ENCODE peak calls at places on chromosomes 7 and 10, in eight cellular contexts. One of them, this sample, is unnamed.

GRCh38 chr7:2820508-2820934 is 23.6 kb downstream of the GNA12 start:
- DNase-seq in heart left ventricle: peak; percentile 73
- DNase-seq in Peyer's patch: no peak
- DNase-seq in A549: peak; percentile 72
- DNase-seq in IMR-90: peak; percentile 97
- DNase-seq in esophagus muscularis mucosa: no peak
- DNase-seq in sigmoid colon: peak; percentile 95
- DNase-seq in gastrocnemius medialis: peak; percentile 84
- DNase-seq in this sample: peak; percentile 62

GRCh38 chr7:42534441-42534840 is 297.4 kb upstream of the GLI3 start:
- DNase-seq in esophagus muscularis mucosa: no peak
- DNase-seq in Peyer's patch: no peak
- DNase-seq in sigmoid colon: no peak
- DNase-seq in IMR-90: no peak
- DNase-seq in heart left ventricle: no peak
- DNase-seq in A549: no peak
- DNase-seq in gastrocnemius medialis: no peak
- DNase-seq in this sample: no peak

GRCh38 chr10:114393482-114393881 is 10.8 kb downstream of the AFAP1L2 start:
- DNase-seq in heart left ventricle: no peak
- DNase-seq in esophagus muscularis mucosa: no peak
- DNase-seq in sigmoid colon: peak; percentile 61
- DNase-seq in gastrocnemius medialis: no peak
- DNase-seq in IMR-90: peak; percentile 42
- DNase-seq in Peyer's patch: no peak
- DNase-seq in A549: no peak
- DNase-seq in this sample: no peak

GRCh38 chr10:14405076-14406065 is 74.6 kb upstream of the FRMD4A start:
- DNase-seq in esophagus muscularis mucosa: no peak
- DNase-seq in heart left ventricle: no peak
- DNase-seq in sigmoid colon: no peak
- DNase-seq in Peyer's patch: no peak
- DNase-seq in A549: peak; percentile 24
- DNase-seq in IMR-90: peak; percentile 99
- DNase-seq in gastrocnemius medialis: no peak
- DNase-seq in this sample: no peak

GRCh38 chr7:805261-805660 is 27.0 kb upstream of the SUN1 start:
- DNase-seq in heart left ventricle: no peak
- DNase-seq in sigmoid colon: no peak
- DNase-seq in gastrocnemius medialis: peak; percentile 47
- DNase-seq in IMR-90: no peak
- DNase-seq in A549: no peak
- DNase-seq in esophagus muscularis mucosa: no peak
- DNase-seq in Peyer's patch: peak; percentile 78
- DNase-seq in this sample: peak; percentile 81

GRCh38 chr7:24660541-24660940 is 87.3 kb downstream of the PALS2 start:
- DNase-seq in heart left ventricle: no peak
- DNase-seq in A549: no peak
- DNase-seq in IMR-90: peak; percentile 64
- DNase-seq in gastrocnemius medialis: no peak
- DNase-seq in Peyer's patch: no peak
- DNase-seq in esophagus muscularis mucosa: no peak
- DNase-seq in sigmoid colon: no peak
- DNase-seq in this sample: no peak

GRCh38 chr10:12774219-12774894 is 227.2 kb downstream of the CCDC3 start:
- DNase-seq in IMR-90: no peak
- DNase-seq in sigmoid colon: peak; percentile 21
- DNase-seq in esophagus muscularis mucosa: no peak
- DNase-seq in Peyer's patch: no peak
- DNase-seq in gastrocnemius medialis: no peak
- DNase-seq in A549: no peak
- DNase-seq in heart left ventricle: no peak
- DNase-seq in this sample: no peak

GRCh38 chr10:116690356-116691078 is 51.8 kb downstream of the HSPA12A start:
- DNase-seq in Peyer's patch: no peak
- DNase-seq in IMR-90: peak; percentile 28
- DNase-seq in gastrocnemius medialis: no peak
- DNase-seq in esophagus muscularis mucosa: no peak
- DNase-seq in A549: no peak
- DNase-seq in sigmoid colon: peak; percentile 70
- DNase-seq in heart left ventricle: no peak
- DNase-seq in this sample: no peak

GRCh38 chr7:139557857-139558581 is 34.5 kb downstream of the CLEC2L start:
- DNase-seq in Peyer's patch: no peak
- DNase-seq in IMR-90: no peak
- DNase-seq in sigmoid colon: no peak
- DNase-seq in gastrocnemius medialis: no peak
- DNase-seq in esophagus muscularis mucosa: no peak
- DNase-seq in heart left ventricle: no peak
- DNase-seq in A549: no peak
- DNase-seq in this sample: peak; percentile 23

GRCh38 chr10:122373713-122374112 is 795 bp upstream of the PLEKHA1 start:
- DNase-seq in heart left ventricle: no peak
- DNase-seq in A549: peak; percentile 31
- DNase-seq in Peyer's patch: no peak
- DNase-seq in IMR-90: peak; percentile 4
- DNase-seq in esophagus muscularis mucosa: no peak
- DNase-seq in sigmoid colon: no peak
- DNase-seq in gastrocnemius medialis: no peak
- DNase-seq in this sample: peak; percentile 17

GRCh38 chr7:119090851-119091250 is 866.3 kb downstream of the ANKRD7 start:
- DNase-seq in sigmoid colon: no peak
- DNase-seq in heart left ventricle: no peak
- DNase-seq in A549: no peak
- DNase-seq in IMR-90: no peak
- DNase-seq in gastrocnemius medialis: no peak
- DNase-seq in Peyer's patch: no peak
- DNase-seq in esophagus muscularis mucosa: no peak
- DNase-seq in this sample: no peak

GRCh38 chr7:100655908-100656674 is at the start of gene ACTL6B:
- DNase-seq in Peyer's patch: peak; percentile 62
- DNase-seq in IMR-90: peak; percentile 18
- DNase-seq in heart left ventricle: peak; percentile 83
- DNase-seq in gastrocnemius medialis: peak; percentile 37
- DNase-seq in esophagus muscularis mucosa: no peak
- DNase-seq in A549: peak; percentile 36
- DNase-seq in sigmoid colon: no peak
- DNase-seq in this sample: peak; percentile 21

GRCh38 chr10:69124558-69125121 is 662 bp downstream of the VPS26A start:
- DNase-seq in IMR-90: peak; percentile 64
- DNase-seq in Peyer's patch: peak; percentile 61
- DNase-seq in gastrocnemius medialis: peak; percentile 33
- DNase-seq in A549: peak; percentile 51
- DNase-seq in esophagus muscularis mucosa: no peak
- DNase-seq in sigmoid colon: no peak
- DNase-seq in heart left ventricle: no peak
- DNase-seq in this sample: peak; percentile 72

GRCh38 chr10:92873029-92873428 is 24.7 kb downstream of the EXOC6 start:
- DNase-seq in heart left ventricle: no peak
- DNase-seq in sigmoid colon: no peak
- DNase-seq in Peyer's patch: no peak
- DNase-seq in A549: no peak
- DNase-seq in IMR-90: no peak
- DNase-seq in esophagus muscularis mucosa: no peak
- DNase-seq in gastrocnemius medialis: no peak
- DNase-seq in this sample: no peak

GRCh38 chr7:103075337-103075918 is 488 bp downstream of the ARMC10 start:
- DNase-seq in esophagus muscularis mucosa: peak; percentile 92
- DNase-seq in sigmoid colon: peak; percentile 78
- DNase-seq in heart left ventricle: no peak
- DNase-seq in gastrocnemius medialis: peak; percentile 34
- DNase-seq in A549: peak; percentile 36
- DNase-seq in Peyer's patch: peak; percentile 65
- DNase-seq in IMR-90: peak; percentile 62
- DNase-seq in this sample: peak; percentile 56

GRCh38 chr10:34319197-34319846 is 495.8 kb downstream of the PARD3 start:
- DNase-seq in gastrocnemius medialis: no peak
- DNase-seq in esophagus muscularis mucosa: no peak
- DNase-seq in heart left ventricle: no peak
- DNase-seq in Peyer's patch: no peak
- DNase-seq in IMR-90: peak; percentile 97
- DNase-seq in sigmoid colon: no peak
- DNase-seq in A549: peak; percentile 20
- DNase-seq in this sample: peak; percentile 49

GRCh38 chr10:126393076-126393475 is 4.8 kb upstream of the ADAM12 start:
- DNase-seq in IMR-90: no peak
- DNase-seq in A549: no peak
- DNase-seq in esophagus muscularis mucosa: peak; percentile 14
- DNase-seq in heart left ventricle: no peak
- DNase-seq in Peyer's patch: no peak
- DNase-seq in gastrocnemius medialis: no peak
- DNase-seq in sigmoid colon: no peak
- DNase-seq in this sample: no peak

GRCh38 chr10:109902992-109903947 is 20.0 kb downstream of the XPNPEP1 start:
- DNase-seq in esophagus muscularis mucosa: no peak
- DNase-seq in Peyer's patch: no peak
- DNase-seq in A549: no peak
- DNase-seq in heart left ventricle: no peak
- DNase-seq in sigmoid colon: no peak
- DNase-seq in IMR-90: peak; percentile 59
- DNase-seq in gastrocnemius medialis: peak; percentile 41
- DNase-seq in this sample: no peak

GRCh38 chr10:99854860-99855259 is 72.4 kb downstream of the ABCC2 start:
- DNase-seq in A549: peak; percentile 81
- DNase-seq in gastrocnemius medialis: no peak
- DNase-seq in esophagus muscularis mucosa: no peak
- DNase-seq in heart left ventricle: no peak
- DNase-seq in Peyer's patch: no peak
- DNase-seq in sigmoid colon: peak; percentile 75
- DNase-seq in IMR-90: peak; percentile 83
- DNase-seq in this sample: no peak

GRCh38 chr10:1050555-1050954 is 1.6 kb upstream of the IDI1 start:
- DNase-seq in IMR-90: no peak
- DNase-seq in esophagus muscularis mucosa: no peak
- DNase-seq in heart left ventricle: no peak
- DNase-seq in sigmoid colon: no peak
- DNase-seq in A549: peak; percentile 62
- DNase-seq in Peyer's patch: peak; percentile 63
- DNase-seq in gastrocnemius medialis: peak; percentile 49
- DNase-seq in this sample: peak; percentile 57

GRCh38 chr10:29345144-29345892 is 56.4 kb downstream of the LYZL1 start:
- DNase-seq in heart left ventricle: no peak
- DNase-seq in IMR-90: no peak
- DNase-seq in sigmoid colon: no peak
- DNase-seq in Peyer's patch: no peak
- DNase-seq in A549: no peak
- DNase-seq in esophagus muscularis mucosa: no peak
- DNase-seq in gastrocnemius medialis: no peak
- DNase-seq in this sample: no peak

GRCh38 chr10:29343607-29344038 is 54.8 kb downstream of the LYZL1 start:
- DNase-seq in sigmoid colon: no peak
- DNase-seq in esophagus muscularis mucosa: no peak
- DNase-seq in IMR-90: no peak
- DNase-seq in Peyer's patch: no peak
- DNase-seq in heart left ventricle: no peak
- DNase-seq in gastrocnemius medialis: no peak
- DNase-seq in A549: no peak
- DNase-seq in this sample: no peak

GRCh38 chr10:29345893-29346175 is 57.0 kb downstream of the LYZL1 start:
- DNase-seq in IMR-90: no peak
- DNase-seq in gastrocnemius medialis: no peak
- DNase-seq in Peyer's patch: no peak
- DNase-seq in A549: no peak
- DNase-seq in heart left ventricle: no peak
- DNase-seq in sigmoid colon: no peak
- DNase-seq in esophagus muscularis mucosa: no peak
- DNase-seq in this sample: no peak

DNA sequence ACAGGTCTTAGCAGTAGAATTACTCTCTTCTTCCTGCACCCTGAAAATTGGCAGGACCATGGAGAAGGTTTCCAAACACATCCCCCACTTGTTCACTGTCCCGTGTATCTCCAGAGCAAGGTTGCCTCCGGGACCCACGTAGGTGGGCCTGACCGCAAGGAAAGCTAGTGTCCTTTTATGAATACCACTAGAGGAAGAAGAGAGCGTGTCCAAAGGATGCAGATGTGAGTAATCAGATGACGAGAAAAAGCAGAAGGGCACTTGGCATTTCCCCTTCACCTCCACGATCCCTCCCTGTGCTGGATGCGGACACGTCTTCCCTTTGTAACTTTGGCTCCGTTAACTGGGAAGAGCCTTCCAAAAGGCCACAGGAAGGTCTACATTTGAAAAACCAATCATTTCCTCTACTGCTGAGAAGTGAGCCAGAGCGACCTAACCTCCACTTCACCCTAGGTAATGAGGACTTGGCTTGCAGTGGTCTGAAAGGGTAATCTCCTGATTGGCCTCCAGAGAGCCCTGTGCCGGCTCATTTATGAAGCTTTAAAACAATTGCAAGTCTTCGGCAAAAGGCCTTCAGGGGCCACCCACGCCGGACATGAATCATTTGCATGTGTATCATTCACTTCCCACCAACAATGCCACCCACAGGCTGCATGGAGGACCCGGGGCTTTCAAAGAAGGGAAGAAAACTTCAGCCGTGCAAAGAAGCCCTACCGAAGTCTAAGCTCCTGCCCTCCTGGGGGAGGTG is 55.4 kb downstream of the LYZL1 start:
- DNase-seq in sigmoid colon: no peak
- DNase-seq in IMR-90: peak; percentile 32
- DNase-seq in esophagus muscularis mucosa: no peak
- DNase-seq in gastrocnemius medialis: no peak
- DNase-seq in heart left ventricle: no peak
- DNase-seq in A549: no peak
- DNase-seq in Peyer's patch: no peak
- DNase-seq in this sample: no peak
- TF ChIP-seq POLR2A in sigmoid colon: no peak
- TF ChIP-seq POLR2A in IMR-90: no peak
- TF ChIP-seq POLR2A in esophagus muscularis mucosa: no peak
- TF ChIP-seq POLR2A in gastrocnemius medialis: no peak
- TF ChIP-seq POLR2A in heart left ventricle: no peak
- TF ChIP-seq POLR2A in A549: no peak
- TF ChIP-seq POLR2A in Peyer's patch: no peak
- TF ChIP-seq POLR2A in this sample: no peak

GRCh38 chr10:80186364-80187012 is 18.8 kb downstream of the ANXA11 start:
- DNase-seq in Peyer's patch: peak; percentile 44
- DNase-seq in sigmoid colon: peak; percentile 77
- DNase-seq in A549: no peak
- DNase-seq in esophagus muscularis mucosa: no peak
- DNase-seq in IMR-90: no peak
- DNase-seq in heart left ventricle: no peak
- DNase-seq in gastrocnemius medialis: peak; percentile 71
- DNase-seq in this sample: no peak
- H3K27ac ChIP-seq in Peyer's patch: peak overlapping the region; percentile 65
- H3K27ac ChIP-seq in sigmoid colon: peak overlapping the region; percentile 53
- H3K27ac ChIP-seq in A549: no peak overlapping the region
- H3K27ac ChIP-seq in esophagus muscularis mucosa: peak overlapping the region; percentile 72
- H3K27ac ChIP-seq in IMR-90: no peak overlapping the region
- H3K27ac ChIP-seq in heart left ventricle: peak overlapping the region; percentile 93
- H3K27ac ChIP-seq in gastrocnemius medialis: peak overlapping the region; percentile 76
- H3K27ac ChIP-seq in this sample: peak overlapping the region; percentile 80

GRCh38 chr7:135758531-135758932 is 9.9 kb upstream of the FAM180A start:
- DNase-seq in sigmoid colon: no peak
- DNase-seq in esophagus muscularis mucosa: no peak
- DNase-seq in IMR-90: peak; percentile 34
- DNase-seq in heart left ventricle: no peak
- DNase-seq in Peyer's patch: no peak
- DNase-seq in A549: no peak
- DNase-seq in gastrocnemius medialis: no peak
- DNase-seq in this sample: no peak
- H3K4me3 ChIP-seq in sigmoid colon: peak overlapping the region; percentile 27
- H3K4me3 ChIP-seq in esophagus muscularis mucosa: peak overlapping the region; percentile 28
- H3K4me3 ChIP-seq in IMR-90: no peak overlapping the region
- H3K4me3 ChIP-seq in heart left ventricle: peak overlapping the region; percentile 21
- H3K4me3 ChIP-seq in Peyer's patch: no peak overlapping the region
- H3K4me3 ChIP-seq in A549: no peak overlapping the region
- H3K4me3 ChIP-seq in gastrocnemius medialis: peak overlapping the region; percentile 24
- H3K4me3 ChIP-seq in this sample: no peak overlapping the region

GRCh38 chr7:88217675-88218427 is 2.0 kb downstream of the SRI start:
- DNase-seq in esophagus muscularis mucosa: no peak
- DNase-seq in A549: no peak
- DNase-seq in heart left ventricle: no peak
- DNase-seq in sigmoid colon: no peak
- DNase-seq in IMR-90: no peak
- DNase-seq in Peyer's patch: no peak
- DNase-seq in gastrocnemius medialis: no peak
- DNase-seq in this sample: no peak
- TF ChIP-seq POLR2A in esophagus muscularis mucosa: no peak
- TF ChIP-seq POLR2A in A549: no peak
- TF ChIP-seq POLR2A in heart left ventricle: no peak
- TF ChIP-seq POLR2A in sigmoid colon: no peak
- TF ChIP-seq POLR2A in IMR-90: no peak
- TF ChIP-seq POLR2A in Peyer's patch: no peak
- TF ChIP-seq POLR2A in gastrocnemius medialis: no peak
- TF ChIP-seq POLR2A in this sample: no peak

This sample was measured in transverse colon.